ENCODE peak calls at places on chromosomes 13 and 19, in six cellular contexts. X is HCT116, R is PC-3, M is esophagus squamous epithelium, Z is A549, E is body of pancreas. D is an unnamed sample.

GRCh38 chr13:106617561-106617960 is 49.6 kb upstream of the ARGLU1 start:
- DNase-seq in M (no peak), R (peak; percentile 9), E (no peak), Z (no peak), X (no peak), D (no peak)

GRCh38 chr13:86737334-86737932 is 933.7 kb upstream of the SLITRK5 start:
- DNase-seq in R (no peak), M (no peak), Z (no peak), X (no peak), E (no peak), D (no peak)

GRCh38 chr19:4172861-4173473 is 9.4 kb downstream of the SIRT6 start:
- DNase-seq in Z (peak; percentile 17), X (no peak), E (peak; percentile 65), R (peak; percentile 24), M (no peak), D (peak; percentile 84)

GRCh38 chr19:55525289-55526101 is 11.4 kb downstream of the SBK2 start:
- DNase-seq in R (no peak), Z (no peak), M (no peak), X (no peak), E (no peak), D (no peak)

GRCh38 chr13:114011226-114011625 is 37.4 kb upstream of the C13orf46 start:
- DNase-seq in E (no peak), R (no peak), M (no peak), Z (no peak), X (no peak), D (no peak)

GRCh38 chr13:76852991-76853390 is 33.2 kb downstream of the KCTD12 start:
- DNase-seq in M (no peak), E (no peak), R (peak; percentile 82), Z (no peak), X (no peak), D (no peak)

GRCh38 chr13:30443957-30444404 is 21.7 kb downstream of the UBE2L5 start:
- DNase-seq in X (no peak), M (no peak), E (no peak), R (no peak), Z (no peak), D (peak; percentile 76)

GRCh38 chr19:13795595-13796300 is 505 bp downstream of the ZSWIM4 start:
- DNase-seq in E (peak; percentile 43), R (peak; percentile 34), Z (peak; percentile 20), M (no peak), X (no peak), D (no peak)

GRCh38 chr19:38233740-38234251 is 9.8 kb upstream of the DPF1 start:
- DNase-seq in R (peak; percentile 84), Z (peak; percentile 98), X (peak; percentile 62), M (no peak), E (peak; percentile 83), D (peak; percentile 72)

GRCh38 chr19:42246143-42246868 is 3.9 kb upstream of the GSK3A start:
- DNase-seq in R (peak; percentile 63), X (no peak), Z (peak; percentile 94), E (peak; percentile 74), M (no peak), D (peak; percentile 80)

GRCh38 chr13:54018485-54018884 is 989.9 kb downstream of the OLFM4 start:
- DNase-seq in E (no peak), Z (no peak), M (no peak), R (no peak), X (no peak), D (no peak)

GRCh38 chr19:47019431-47020041 is at the start of gene NPAS1:
- DNase-seq in Z (no peak), R (no peak), X (no peak), E (no peak), M (no peak), D (no peak)

GRCh38 chr19:45764487-45764886 is 4.6 kb downstream of the SIX5 start:
- DNase-seq in R (no peak), X (no peak), Z (no peak), M (no peak), E (no peak), D (no peak)

GRCh38 chr13:37598572-37598971 is at the start of gene POSTN:
- DNase-seq in M (no peak), E (no peak), R (no peak), Z (no peak), X (no peak), D (no peak)

GRCh38 chr13:31968473-31968872 is 63.1 kb upstream of the FRY start:
- DNase-seq in M (no peak), Z (no peak), E (peak; percentile 39), X (no peak), R (no peak), D (peak; percentile 57)

GRCh38 chr19:11551603-11552235 is 7.3 kb downstream of the ELOF1 start:
- DNase-seq in Z (no peak), M (no peak), E (no peak), X (no peak), R (no peak), D (no peak)

GRCh38 chr19:18865973-18866799 is 29.8 kb downstream of the CERS1 start:
- DNase-seq in M (no peak), E (peak; percentile 44), R (peak; percentile 77), Z (peak; percentile 58), X (no peak), D (peak; percentile 77)

GRCh38 chr13:82693607-82694006 is 1188.7 kb downstream of the SLITRK1 start:
- DNase-seq in Z (no peak), E (no peak), X (no peak), R (no peak), M (no peak), D (no peak)

GRCh38 chr19:32219881-32220552 is 125.4 kb upstream of the ZNF507 start:
- DNase-seq in M (no peak), R (no peak), Z (no peak), X (no peak), E (no peak), D (no peak)

GRCh38 chr19:46818812-46819211 is 30.4 kb upstream of the SLC1A5 start:
- DNase-seq in X (no peak), M (no peak), E (no peak), R (peak; percentile 19), Z (no peak), D (no peak)

GRCh38 chr13:37870895-37871550 is 1.5 kb upstream of the TRPC4 start:
- DNase-seq in Z (no peak), E (no peak), R (peak; percentile 12), X (no peak), M (no peak), D (no peak)

DNA sequence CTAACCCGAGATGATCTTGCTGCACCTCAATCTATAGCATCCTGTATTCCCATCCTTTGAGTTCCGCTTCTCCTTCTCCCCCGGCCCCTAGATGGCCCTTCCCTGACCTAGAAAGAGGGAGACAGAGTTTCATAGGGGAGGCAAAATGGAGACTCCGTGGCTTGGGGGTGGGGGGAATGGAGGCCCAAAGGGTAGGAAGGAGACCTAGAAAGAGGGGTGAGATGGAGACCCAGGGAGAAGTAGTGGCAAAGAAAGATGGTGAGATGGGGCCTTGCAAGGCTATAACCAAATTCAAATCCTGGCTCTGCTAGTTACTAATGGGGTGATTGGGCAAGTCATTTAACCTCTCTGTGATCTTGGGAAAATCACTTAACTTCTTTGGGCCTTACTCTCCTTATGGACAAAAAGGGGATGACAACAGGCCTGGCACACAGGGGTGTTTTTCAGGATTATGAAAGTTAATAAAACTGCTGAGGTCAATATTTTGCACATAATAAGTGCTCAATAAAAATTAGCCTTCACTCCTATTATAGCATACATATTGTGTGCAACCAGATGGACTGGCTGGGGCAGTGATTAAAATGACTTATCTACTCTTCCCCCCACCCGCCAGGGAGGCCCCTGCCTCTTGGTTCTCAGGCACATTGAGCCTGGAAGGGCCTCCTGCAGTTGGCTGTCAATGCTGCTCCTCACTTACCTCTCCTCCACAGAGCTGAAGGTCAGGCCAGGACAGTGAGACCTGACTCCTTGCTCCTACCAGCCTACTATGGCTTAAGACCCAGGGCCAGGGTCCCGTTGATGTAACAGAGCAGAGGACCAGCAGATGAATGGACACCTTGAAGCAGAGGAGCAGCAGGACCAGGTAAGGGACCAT is 623 bp downstream of the SPHK2 start:
- DNase-seq in X (no peak), M (no peak), R (no peak), Z (no peak), E (no peak), D (no peak)
- H3K4me1 ChIP-seq in X (peaks cover 54% of the 10 kb centered on the region), M (peaks cover 54% of the 10 kb centered on the region), R (peaks cover 27% of the 10 kb centered on the region), Z (peaks cover 48% of the 10 kb centered on the region), E (peaks cover 57% of the 10 kb centered on the region), D (peaks cover 4% of the 10 kb centered on the region)

GRCh38 chr19:3163230-3163886 is 15.2 kb upstream of the S1PR4 start:
- DNase-seq in M (no peak), X (no peak), Z (peak; percentile 84), E (peak; percentile 58), R (peak; percentile 80), D (peak; percentile 83)
- H3K4me3 ChIP-seq in M (no peak overlapping the region), X (no peak overlapping the region), Z (no peak overlapping the region), E (no peak overlapping the region), R (peak overlapping the region; percentile 69), D (no peak overlapping the region)

DNA sequence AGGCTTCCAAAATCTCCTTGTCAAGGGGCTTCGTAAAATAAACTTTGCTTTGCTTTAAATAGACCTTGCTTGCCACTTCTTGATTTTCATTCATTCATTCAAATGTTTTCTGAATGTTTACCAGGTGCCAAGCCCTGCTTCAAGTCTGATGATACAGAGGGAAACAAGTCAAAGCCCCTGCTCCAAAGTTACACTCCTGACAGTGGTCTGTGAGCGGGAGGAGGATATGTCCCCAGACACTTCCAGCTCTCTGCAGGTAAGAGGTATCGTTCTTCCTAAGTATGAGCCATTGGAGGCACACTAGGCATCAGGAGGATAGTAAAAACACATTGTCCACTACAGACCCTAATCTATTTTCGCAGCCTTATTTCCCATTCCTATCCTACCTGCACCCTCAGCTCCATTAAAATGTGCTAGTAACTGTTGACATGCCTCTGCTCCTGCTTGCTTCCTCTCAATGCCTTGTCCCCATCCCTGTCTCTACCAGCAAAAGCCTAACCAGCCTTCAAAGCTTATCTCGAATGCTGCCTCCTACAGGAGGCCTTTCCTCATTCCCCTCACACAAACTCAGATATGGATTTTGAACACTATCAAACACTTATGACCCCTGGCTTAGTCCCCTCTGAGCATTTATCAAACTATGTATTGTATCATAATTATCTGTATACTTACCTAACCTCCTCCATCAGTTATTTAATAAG is 6.2 kb upstream of the WBP4 start:
- DNase-seq in E (no peak), M (no peak), Z (no peak), R (no peak), X (no peak), D (no peak)
- TF ChIP-seq CTCF in E (peak; percentile 17), M (no peak), Z (peak; percentile 21), R (peak; percentile 49), X (no peak), D (peak; percentile 29)

DNA sequence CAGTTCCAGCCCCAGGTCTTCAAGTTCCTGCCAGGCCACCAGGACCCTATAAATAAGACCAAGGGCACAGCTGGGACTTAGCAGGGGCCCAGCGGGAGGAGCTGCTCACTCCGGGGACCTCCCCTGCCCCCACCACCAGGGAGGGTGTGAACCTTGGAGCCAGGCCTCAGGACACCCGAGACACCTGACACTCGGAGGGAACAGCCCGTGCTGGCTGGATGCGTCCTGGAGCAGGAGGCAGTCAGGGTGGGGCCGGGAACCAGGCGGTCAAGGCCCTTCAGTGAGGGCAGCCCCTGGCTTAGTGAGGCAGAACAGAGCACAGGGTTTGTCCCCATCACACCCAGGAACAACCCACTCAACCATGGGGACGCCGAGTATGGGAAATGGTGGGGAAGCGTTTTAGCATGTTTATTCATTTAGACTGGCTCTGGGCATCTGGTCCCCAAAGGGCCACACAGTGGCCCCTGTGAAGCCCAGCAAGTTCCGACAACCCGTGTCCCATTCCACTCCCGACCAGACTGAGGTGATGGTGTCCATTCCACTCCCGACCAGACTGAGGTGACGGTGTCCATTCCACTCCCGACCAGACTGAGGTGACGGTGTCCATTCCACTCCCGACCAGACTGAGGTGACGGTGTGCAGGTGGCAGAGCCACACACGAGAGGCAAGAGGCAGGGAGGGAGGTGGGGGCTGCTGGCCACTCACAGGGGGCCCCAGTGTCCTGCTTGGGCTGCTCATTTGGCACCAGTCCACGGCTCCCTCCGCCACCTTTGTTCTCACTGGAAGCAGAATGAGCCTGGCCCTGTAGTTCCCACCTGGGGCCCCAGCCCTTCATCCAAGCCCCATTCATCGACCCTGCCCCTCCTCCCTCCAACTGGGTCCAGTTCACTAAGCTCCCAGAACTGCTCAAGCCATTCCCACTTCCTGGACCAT is 2.2 kb upstream of the MIDN start:
- DNase-seq in M (no peak), R (no peak), E (peak; percentile 63), Z (no peak), X (no peak), D (no peak)
- H3K4me1 ChIP-seq in M (peaks cover 56% of the 10 kb centered on the region), R (peaks cover 33% of the 10 kb centered on the region), E (peaks cover 66% of the 10 kb centered on the region), Z (peaks cover 51% of the 10 kb centered on the region), X (peaks cover 63% of the 10 kb centered on the region), D (peaks cover 58% of the 10 kb centered on the region)

D was measured in Peyer's patch.